ENCODE peak calls at places on chromosomes 11 and 22, in nine cellular contexts. G is AG04450; C is adrenal gland; Y is suprapubic skin; P is CD8-positive, alpha-beta memory T cell; R is effector memory CD4-positive, alpha-beta T cell; E is stomach; T is SJSA1; Q is right atrium auricular region. M is an unnamed sample. For H3K27me3 and H3K9me3, the result is how much of the 10 kb centered on the place peaks cover.

GRCh38 chr11:77183421-77183984 is 55.5 kb downstream of the MYO7A start:
- DNase-seq in Q (no peak), R (no peak), G (no peak), Y (no peak), E (no peak), P (no peak), C (no peak), T (no peak), M (no peak)

GRCh38 chr22:24977370-24978230 is 25.1 kb downstream of the KIAA1671 start:
- DNase-seq in P (no peak), C (peak), T (no peak), Y (peak), R (no peak), Q (peak), E (no peak), G (no peak), M (no peak)

GRCh38 chr11:44894217-44894617 is 56.5 kb downstream of the TP53I11 start:
- DNase-seq in T (peak), R (peak), C (peak), Y (no peak), Q (peak), G (peak), P (peak), E (peak), M (no peak)

GRCh38 chr11:130601141-130601540 is 152.7 kb downstream of the ADAMTS15 start:
- DNase-seq in Q (peak), C (peak), T (peak), Y (peak), R (no peak), G (no peak), P (no peak), E (peak), M (no peak)

GRCh38 chr11:122246885-122247284 is 130.9 kb upstream of the BLID start:
- DNase-seq in P (no peak), Y (no peak), E (no peak), R (no peak), T (no peak), Q (no peak), C (no peak), G (no peak), M (no peak)

GRCh38 chr11:3129181-3129590 is 35.9 kb downstream of the OSBPL5 start:
- DNase-seq in G (no peak), R (no peak), Q (no peak), P (no peak), Y (no peak), T (no peak), E (no peak), C (no peak), M (no peak)

GRCh38 chr22:24128631-24129601 is 52.4 kb upstream of the SUSD2 start:
- DNase-seq in G (no peak), T (no peak), P (no peak), R (no peak), Y (no peak), Q (no peak), C (peak), E (no peak), M (no peak)

GRCh38 chr11:1008001-1008400 is 28.5 kb downstream of the MUC6 start:
- DNase-seq in Q (no peak), R (no peak), E (no peak), T (no peak), G (no peak), P (no peak), Y (no peak), C (no peak), M (no peak)

GRCh38 chr11:122192634-122193245 is 76.7 kb upstream of the BLID start:
- DNase-seq in P (no peak), R (no peak), E (no peak), T (no peak), Y (no peak), C (no peak), G (no peak), Q (no peak), M (no peak)

GRCh38 chr22:40218723-40219294 is 41.1 kb downstream of the TNRC6B start:
- DNase-seq in E (no peak), Q (no peak), G (no peak), T (no peak), R (no peak), P (no peak), C (no peak), Y (no peak), M (no peak)

GRCh38 chr11:662689-663274 is 25.7 kb downstream of the DRD4 start:
- DNase-seq in E (peak), Y (no peak), R (peak), C (peak), T (peak), G (peak), P (peak), Q (no peak), M (no peak)

GRCh38 chr11:65243773-65244172 is 18.0 kb upstream of the POLA2 start:
- DNase-seq in R (no peak), G (no peak), C (no peak), E (no peak), T (no peak), Y (no peak), P (no peak), Q (no peak), M (no peak)

GRCh38 chr11:131300304-131300703 is 70.1 kb upstream of the NTM start:
- DNase-seq in E (no peak), G (no peak), T (no peak), C (no peak), Y (no peak), P (no peak), Q (no peak), R (no peak), M (no peak)

GRCh38 chr11:64553554-64554201 is 37.3 kb upstream of the SLC22A12 start:
- DNase-seq in R (peak), Q (peak), G (no peak), C (peak), Y (peak), T (no peak), P (peak), E (peak), M (no peak)

GRCh38 chr11:28760676-28761390 is 652.6 kb downstream of the METTL15 start:
- DNase-seq in C (no peak), G (no peak), E (no peak), Q (no peak), R (no peak), T (no peak), P (no peak), Y (no peak), M (no peak)

GRCh38 chr11:121451178-121451981 is 734 bp upstream of the SORL1 start:
- DNase-seq in G (no peak), Q (no peak), C (no peak), R (no peak), T (no peak), E (peak), P (peak), Y (no peak), M (no peak)

GRCh38 chr11:132122701-132123100 is 752.3 kb downstream of the NTM start:
- DNase-seq in Q (no peak), R (no peak), G (no peak), P (no peak), Y (no peak), C (no peak), T (no peak), E (no peak), M (no peak)

GRCh38 chr22:45418770-45419138 is 5.3 kb downstream of the RIBC2 start:
- DNase-seq in P (no peak), E (no peak), Q (no peak), R (no peak), T (no peak), Y (no peak), G (no peak), C (no peak), M (no peak)

GRCh38 chr11:14443642-14444041 is 56.0 kb downstream of the COPB1 start:
- DNase-seq in E (peak), Q (no peak), C (peak), R (no peak), T (no peak), P (no peak), G (no peak), Y (no peak), M (no peak)

GRCh38 chr11:76592961-76593360 is 77.6 kb downstream of the LRRC32 start:
- DNase-seq in Q (no peak), Y (no peak), P (no peak), R (no peak), C (no peak), T (peak), E (no peak), G (no peak), M (no peak)

GRCh38 chr11:19394525-19395016 is 153.8 kb upstream of the E2F8 start:
- DNase-seq in E (no peak), Q (peak), T (no peak), R (no peak), C (no peak), Y (no peak), G (no peak), P (no peak), M (no peak)

GRCh38 chr22:36453855-36454378 is 27.5 kb downstream of the TXN2 start:
- DNase-seq in R (no peak), E (no peak), P (no peak), Q (no peak), T (no peak), C (no peak), G (no peak), Y (no peak), M (no peak)

GRCh38 chr22:36457688-36458450 is 23.6 kb downstream of the TXN2 start:
- DNase-seq in C (peak), R (no peak), E (no peak), Y (no peak), G (no peak), T (no peak), P (no peak), Q (no peak), M (no peak)

GRCh38 chr22:36456459-36456835 is 25.0 kb downstream of the TXN2 start:
- DNase-seq in P (no peak), G (no peak), E (no peak), Y (no peak), Q (no peak), T (no peak), C (no peak), R (no peak), M (no peak)

GRCh38 chr22:36454916-36455570 is 26.4 kb downstream of the TXN2 start:
- DNase-seq in R (peak), C (peak), G (peak), T (peak), P (peak), Y (peak), Q (peak), E (peak), M (no peak)

GRCh38 chr22:36455571-36456458 is 25.6 kb downstream of the TXN2 start:
- DNase-seq in T (no peak), R (no peak), Y (no peak), E (peak), P (no peak), Q (no peak), C (no peak), G (no peak), M (no peak)
- H3K27me3 ChIP-seq in T (under half), R (under half), Y (under half), E (under half), P (under half), Q (under half), C (under half), G (under half), M (under half)

DNA sequence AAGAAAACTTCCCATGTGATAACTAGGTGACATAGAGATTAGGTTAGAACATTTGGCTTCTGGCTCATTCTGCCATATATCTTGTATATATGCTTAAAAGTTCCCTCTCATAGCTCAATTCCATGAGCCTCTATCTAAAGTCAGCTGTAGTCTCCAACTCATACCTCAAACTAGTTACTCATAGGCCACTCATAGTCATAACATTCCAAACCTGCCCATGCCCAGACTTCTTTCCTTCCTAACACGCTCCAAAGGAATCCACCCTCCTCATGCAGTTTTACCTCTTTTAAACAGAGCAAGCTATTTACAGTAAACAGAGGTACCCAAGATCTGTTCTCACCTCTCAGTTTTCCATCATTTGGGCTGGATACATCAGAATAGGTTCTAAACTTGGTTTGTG is 39.4 kb downstream of the GLYATL2 start:
- DNase-seq in C (no peak), P (no peak), Y (no peak), Q (no peak), G (no peak), E (no peak), R (no peak), T (no peak), M (no peak)
- H3K9me3 ChIP-seq in C (under half), P (under half), Y (under half), Q (under half), G (under half), E (under half), R (under half), T (under half), M (under half)

GRCh38 chr11:88815505-88815904 is 250.3 kb downstream of the GRM5 start:
- DNase-seq in E (no peak), Y (no peak), T (no peak), R (no peak), P (no peak), C (no peak), Q (no peak), G (no peak), M (no peak)
- H3K27me3 ChIP-seq in E (under half), Y (under half), T (under half), R (under half), P (under half), C (under half), Q (under half), G (under half), M (under half)

GRCh38 chr11:70040869-70041501 is 37.1 kb upstream of the ANO1 start:
- DNase-seq in C (no peak), T (peak), R (no peak), E (peak), Y (no peak), Q (no peak), P (no peak), G (no peak), M (peak)
- H3K9me3 ChIP-seq in C (under half), T (under half), R (under half), E (under half), Y (under half), Q (under half), P (under half), G (under half), M (under half)

GRCh38 chr22:42281706-42282251 is 11.3 kb upstream of the TCF20 start:
- DNase-seq in Q (no peak), G (no peak), R (no peak), T (no peak), C (no peak), P (no peak), E (no peak), Y (no peak), M (no peak)
- H3K27me3 ChIP-seq in Q (under half), G (under half), R (under half), T (under half), C (under half), P (under half), E (under half), Y (under half), M (under half)

M was measured in vagina.